ENCODE peak calls at places on chromosomes 11 and 22, in ten cellular contexts. D is nucleus accumbens; R is left colon; I is tibial nerve; L is stimulated activated CD4-positive, alpha-beta T cell treated with anti-CD3 and anti-CD28 coated beads, TNF-alpha, amount 100 ng/mL, for 1 hour; E is M059J; Y is SK-N-MC; N is activated naive CD4-positive, alpha-beta T cell treated with anti-CD3 and anti-CD28 coated beads, Interleukin-2, amount 50 U/mL, for 16 hours; K is adipocyte; Z is iris pigment epithelial cell. J is an unnamed sample.

GRCh38 chr22:47333625-47334024 is 571.2 kb downstream of the TBC1D22A start:
- DNase-seq in D (no peak), R (no peak), I (no peak), L (no peak), E (peak; percentile 80), Y (no peak), N (no peak), K (no peak), Z (peak; percentile 74), J (peak; percentile 32)

GRCh38 chr11:61871158-61871597 is 20.2 kb downstream of the FADS3 start:
- DNase-seq in D (peak; percentile 37), R (peak; percentile 75), I (peak; percentile 81), L (no peak), E (peak; percentile 81), Y (no peak), N (peak; percentile 66), K (peak; percentile 93), Z (peak; percentile 76), J (peak; percentile 83)

GRCh38 chr11:73335204-73335923 is 27.3 kb downstream of the ARHGEF17 start:
- DNase-seq in D (no peak), R (peak; percentile 80), I (peak; percentile 92), L (peak; percentile 52), E (peak; percentile 83), Y (no peak), N (peak; percentile 78), K (peak; percentile 95), Z (no peak), J (peak; percentile 83)

GRCh38 chr11:5605849-5606248 is 9.4 kb downstream of the TRIM6 start:
- DNase-seq in D (no peak), R (no peak), I (no peak), L (no peak), E (peak; percentile 98), Y (no peak), N (no peak), K (peak; percentile 66), Z (peak; percentile 93), J (peak; percentile 88)

GRCh38 chr22:20118572-20119020 is 1.6 kb upstream of the TRMT2A start:
- DNase-seq in D (no peak), R (no peak), I (no peak), L (no peak), E (no peak), Y (no peak), N (no peak), K (no peak), Z (no peak), J (peak; percentile 37)

GRCh38 chr11:73401217-73401923 is 25.2 kb downstream of the RELT start:
- DNase-seq in D (no peak), R (no peak), I (no peak), L (no peak), E (peak; percentile 33), Y (no peak), N (no peak), K (no peak), Z (peak; percentile 22), J (peak; percentile 31)

GRCh38 chr22:47163481-47163875 is 401.0 kb downstream of the TBC1D22A start:
- DNase-seq in D (no peak), R (no peak), I (no peak), L (no peak), E (no peak), Y (no peak), N (no peak), K (no peak), Z (no peak), J (no peak)

GRCh38 chr22:30969532-30970355 is 679 bp downstream of the TUG1 start:
- DNase-seq in D (no peak), R (peak; percentile 56), I (no peak), L (no peak), E (peak; percentile 31), Y (no peak), N (no peak), K (peak; percentile 74), Z (peak; percentile 54), J (peak; percentile 59)

GRCh38 chr11:92703431-92703830 is 266.0 kb upstream of the MTNR1B start:
- DNase-seq in D (no peak), R (no peak), I (no peak), L (no peak), E (peak; percentile 27), Y (no peak), N (no peak), K (peak; percentile 1), Z (peak; percentile 10), J (peak; percentile 42)

GRCh38 chr11:68581439-68581838 is 102.9 kb upstream of the GAL start:
- DNase-seq in D (no peak), R (no peak), I (no peak), L (no peak), E (no peak), Y (no peak), N (no peak), K (no peak), Z (no peak), J (no peak)

GRCh38 chr11:123579482-123579812 is 75.0 kb downstream of the SCN3B start:
- DNase-seq in D (no peak), R (no peak), I (no peak), L (no peak), E (no peak), Y (no peak), N (no peak), K (no peak), Z (no peak), J (no peak)

GRCh38 chr22:29226246-29226981 is 20.7 kb downstream of the EMID1 start:
- DNase-seq in D (no peak), R (no peak), I (no peak), L (no peak), E (no peak), Y (no peak), N (no peak), K (no peak), Z (no peak), J (no peak)

GRCh38 chr11:17601206-17602075 is 54.4 kb downstream of the OTOG start:
- DNase-seq in D (no peak), R (no peak), I (no peak), L (no peak), E (peak; percentile 50), Y (no peak), N (no peak), K (no peak), Z (no peak), J (peak; percentile 20)

GRCh38 chr22:38176170-38176741 is 5.4 kb downstream of the PLA2G6 start:
- DNase-seq in D (no peak), R (peak; percentile 41), I (peak; percentile 61), L (no peak), E (peak; percentile 96), Y (no peak), N (no peak), K (peak; percentile 86), Z (peak; percentile 83), J (peak; percentile 70)

GRCh38 chr22:32355760-32356159 is 1.9 kb upstream of the RFPL3 start:
- DNase-seq in D (no peak), R (no peak), I (no peak), L (no peak), E (peak; percentile 16), Y (no peak), N (no peak), K (no peak), Z (no peak), J (peak; percentile 12)

GRCh38 chr11:118437046-118437735 is 899 bp downstream of the KMT2A start:
- DNase-seq in D (no peak), R (peak; percentile 53), I (peak; percentile 39), L (no peak), E (peak; percentile 67), Y (no peak), N (peak; percentile 44), K (peak; percentile 68), Z (peak; percentile 50), J (peak; percentile 59)

GRCh38 chr11:128734439-128735224 is 40.8 kb downstream of the FLI1 start:
- DNase-seq in D (no peak), R (peak; percentile 56), I (peak; percentile 19), L (no peak), E (no peak), Y (no peak), N (no peak), K (no peak), Z (no peak), J (no peak)

GRCh38 chr11:62612366-62613274 is at the start of the genes EML3 and ROM1:
- DNase-seq in D (peak; percentile 45), R (peak; percentile 91), I (peak; percentile 89), L (peak; percentile 79), E (peak; percentile 90), Y (no peak), N (peak; percentile 90), K (peak; percentile 90), Z (peak; percentile 60), J (peak; percentile 84)

GRCh38 chr22:27483095-27483798 is 318.3 kb downstream of the MN1 start:
- DNase-seq in D (no peak), R (no peak), I (no peak), L (no peak), E (no peak), Y (no peak), N (no peak), K (no peak), Z (no peak), J (peak; percentile 37)

GRCh38 chr22:34917239-34917638 is 148.7 kb upstream of the ISX start:
- DNase-seq in D (no peak), R (no peak), I (no peak), L (no peak), E (peak; percentile 36), Y (no peak), N (no peak), K (no peak), Z (no peak), J (no peak)

GRCh38 chr11:43922295-43922648 is 20.2 kb upstream of the C11orf96 start:
- DNase-seq in D (no peak), R (no peak), I (no peak), L (no peak), E (no peak), Y (no peak), N (no peak), K (no peak), Z (no peak), J (no peak)

GRCh38 chr22:27603111-27603822 is 198.3 kb downstream of the MN1 start:
- DNase-seq in D (no peak), R (no peak), I (no peak), L (no peak), E (no peak), Y (no peak), N (no peak), K (no peak), Z (no peak), J (no peak)

GRCh38 chr11:2420502-2421225 is 20.1 kb downstream of the TSSC4 start:
- DNase-seq in D (no peak), R (peak; percentile 82), I (peak; percentile 59), L (peak; percentile 36), E (peak; percentile 62), Y (no peak), N (peak; percentile 75), K (peak; percentile 92), Z (peak; percentile 56), J (peak; percentile 77)

GRCh38 chr22:17114173-17114957 is 6.8 kb downstream of the TMEM121B start:
- DNase-seq in D (no peak), R (no peak), I (no peak), L (no peak), E (no peak), Y (no peak), N (no peak), K (no peak), Z (no peak), J (no peak)

GRCh38 chr11:118152552-118153471 is at the start of gene SCN4B:
- DNase-seq in D (peak; percentile 29), R (peak; percentile 60), I (no peak), L (no peak), E (peak; percentile 72), Y (no peak), N (peak; percentile 22), K (peak; percentile 77), Z (peak; percentile 50), J (peak; percentile 47)

GRCh38 chr11:127966821-127967220 is 620.5 kb downstream of the ETS1 start:
- DNase-seq in D (no peak), R (no peak), I (no peak), L (no peak), E (no peak), Y (no peak), N (no peak), K (no peak), Z (no peak), J (no peak)

GRCh38 chr11:20712912-20713311 is 43.5 kb downstream of the NELL1 start:
- DNase-seq in D (no peak), R (no peak), I (no peak), L (no peak), E (no peak), Y (no peak), N (no peak), K (no peak), Z (no peak), J (no peak)

GRCh38 chr11:102494216-102494615 is 36.3 kb downstream of the MMP7 start:
- DNase-seq in D (no peak), R (peak; percentile 35), I (no peak), L (no peak), E (peak; percentile 89), Y (no peak), N (no peak), K (no peak), Z (peak; percentile 42), J (peak; percentile 77)